ENCODE peak calls at places on chromosomes 1 and 21, in six cellular contexts. J is spleen; E is astrocyte; D is fibroblast of lung; G is CD8-positive, alpha-beta T cell; Y is ovary. M is an unnamed sample. For H3K27me3, the result is how much of the 10 kb centered on the place peaks cover.

GRCh38 chr1:17635811-17636210 is 96.3 kb downstream of the ARHGEF10L start:
- DNase-seq in Y (no peak), E (no peak), G (no peak), D (no peak), J (no peak), M (no peak)

GRCh38 chr1:213687802-213688201 is 300.0 kb upstream of the PROX1 start:
- DNase-seq in D (no peak), E (no peak), J (no peak), Y (no peak), G (no peak), M (no peak)

GRCh38 chr1:61082336-61083013 is at the start of gene NFIA:
- DNase-seq in D (peak), G (no peak), Y (peak), J (peak), E (no peak), M (peak)

GRCh38 chr1:89545264-89546038 is 20.8 kb downstream of the LRRC8B start:
- DNase-seq in E (peak), J (no peak), D (peak), Y (no peak), G (no peak), M (no peak)

GRCh38 chr1:145963218-145964019 is 956 bp downstream of the ANKRD34A start:
- DNase-seq in E (peak), G (no peak), D (peak), J (no peak), Y (no peak), M (no peak)

GRCh38 chr21:28754127-28754611 is 238.5 kb downstream of the LTN1 start:
- DNase-seq in E (peak), Y (peak), J (no peak), D (peak), G (no peak), M (no peak)

GRCh38 chr21:45874716-45875415 is 106.7 kb upstream of the COL6A1 start:
- DNase-seq in Y (peak), G (no peak), J (peak), E (peak), D (peak), M (no peak)

GRCh38 chr1:112954059-112954458 is 1.9 kb downstream of the SLC16A1 start:
- DNase-seq in D (peak), J (no peak), E (peak), Y (no peak), G (no peak), M (no peak)

GRCh38 chr1:214439352-214440119 is 111.9 kb downstream of the PTPN14 start:
- DNase-seq in J (no peak), E (peak), D (peak), G (peak), Y (peak), M (peak)

GRCh38 chr1:209989525-209989924 is 51.5 kb downstream of the SYT14 start:
- DNase-seq in Y (no peak), D (peak), E (peak), J (no peak), G (no peak), M (no peak)

GRCh38 chr1:115838805-115839705 is 1.9 kb downstream of the NHLH2 start:
- DNase-seq in Y (no peak), J (no peak), D (peak), E (no peak), G (no peak), M (no peak)

GRCh38 chr1:192809286-192810252 is 730 bp downstream of the RGS2 start:
- DNase-seq in E (peak), J (peak), D (peak), G (peak), Y (peak), M (no peak)

GRCh38 chr1:117262976-117263375 is 52.2 kb upstream of the VTCN1 start:
- DNase-seq in D (no peak), Y (no peak), G (no peak), E (no peak), J (no peak), M (no peak)

GRCh38 chr1:32998009-32998555 is 33.5 kb upstream of the RNF19B start:
- DNase-seq in Y (no peak), E (no peak), J (peak), D (peak), G (no peak), M (no peak)

GRCh38 chr1:9281071-9281827 is 11.4 kb upstream of the SPSB1 start:
- DNase-seq in Y (no peak), G (no peak), J (no peak), E (peak), D (peak), M (no peak)

GRCh38 chr1:78491311-78492071 is 717 bp downstream of the PTGFR start:
- DNase-seq in J (no peak), D (peak), E (peak), Y (peak), G (no peak), M (no peak)

GRCh38 chr21:32240708-32241433 is 38.0 kb downstream of the MIS18A start:
- DNase-seq in J (no peak), D (no peak), G (no peak), Y (no peak), E (no peak), M (no peak)

GRCh38 chr1:67053535-67053784 is 488 bp downstream of the SLC35D1 start:
- DNase-seq in E (no peak), D (no peak), G (peak), J (no peak), Y (peak), M (no peak)

GRCh38 chr1:225896937-225897549 is 8.1 kb upstream of the LEFTY1 start:
- DNase-seq in J (peak), G (peak), D (peak), Y (no peak), E (no peak), M (peak)

GRCh38 chr1:205053296-205053695 is 10.3 kb downstream of the CNTN2 start:
- DNase-seq in G (no peak), J (no peak), Y (no peak), E (no peak), D (no peak), M (no peak)

GRCh38 chr1:204041232-204041767 is 31.6 kb upstream of the SOX13 start:
- DNase-seq in J (no peak), Y (no peak), E (no peak), D (peak), G (no peak), M (no peak)

GRCh38 chr1:8137406-8138244 is 111.5 kb upstream of the ERRFI1 start:
- DNase-seq in Y (peak), J (no peak), G (no peak), D (peak), E (peak), M (no peak)

GRCh38 chr1:248618878-248619277 is 16.0 kb downstream of the OR2T11 start:
- DNase-seq in D (no peak), J (no peak), E (no peak), G (peak), Y (peak), M (no peak)

GRCh38 chr21:44982558-44983244 is 42.9 kb downstream of the SLX9 start:
- DNase-seq in E (peak), G (no peak), D (peak), Y (no peak), J (peak), M (no peak)

GRCh38 chr1:31476891-31477846 is 64.2 kb downstream of the SERINC2 start:
- DNase-seq in E (no peak), Y (no peak), J (no peak), G (no peak), D (no peak), M (no peak)

GRCh38 chr1:198157847-198158765 is 1.3 kb downstream of the NEK7 start:
- DNase-seq in D (peak), E (peak), Y (no peak), G (peak), J (no peak), M (no peak)

GRCh38 chr1:198161718-198162090 is 4.9 kb downstream of the NEK7 start:
- DNase-seq in J (no peak), D (no peak), E (no peak), Y (no peak), G (no peak), M (no peak)

GRCh38 chr1:198158766-198159589 is 2.2 kb downstream of the NEK7 start:
- DNase-seq in G (peak), Y (peak), J (peak), D (peak), E (peak), M (peak)

GRCh38 chr1:198162091-198162767 is 5.4 kb downstream of the NEK7 start:
- DNase-seq in J (no peak), D (no peak), Y (no peak), E (no peak), G (no peak), M (no peak)

GRCh38 chr1:198160946-198161614 is 4.3 kb downstream of the NEK7 start:
- DNase-seq in D (no peak), G (no peak), J (no peak), E (no peak), Y (no peak), M (no peak)
- H3K4me3 ChIP-seq in D (no peak), G (no peak), J (no peak), E (no peak), Y (no peak), M (no peak)

GRCh38 chr1:76868154-76868882 is 1.0 kb downstream of the ST6GALNAC5 start:
- DNase-seq in E (peak), Y (peak), D (peak), J (peak), G (no peak), M (no peak)
- H3K27me3 ChIP-seq in E (under half), Y (under half), D (under half), J (under half), G (under half), M (under half)

GRCh38 chr21:34511787-34512451 is at the start of gene KCNE1:
- DNase-seq in J (peak), Y (no peak), E (no peak), D (no peak), G (no peak), M (no peak)
- H3K4me3 ChIP-seq in J (peak), Y (no peak), E (no peak), D (no peak), G (no peak), M (no peak)

GRCh38 chr1:59276317-59276914 is 20.5 kb upstream of the FGGY start:
- DNase-seq in E (no peak), D (no peak), G (no peak), Y (no peak), J (no peak), M (no peak)

GRCh38 chr1:59266927-59267293 is 30.0 kb upstream of the FGGY start:
- DNase-seq in E (no peak), Y (no peak), J (no peak), D (no peak), G (no peak), M (no peak)

GRCh38 chr1:59271861-59272260 is 25.0 kb upstream of the FGGY start:
- DNase-seq in J (no peak), Y (no peak), E (no peak), G (no peak), D (no peak), M (no peak)

GRCh38 chr1:59272507-59272906 is 24.4 kb upstream of the FGGY start:
- DNase-seq in Y (no peak), E (peak), D (peak), J (no peak), G (no peak), M (no peak)
- H3K27me3 ChIP-seq in Y (under half), E (under half), D (under half), J (under half), G (under half), M (under half)

GRCh38 chr1:6594977-6595740 is 7.5 kb downstream of the KLHL21 start:
- DNase-seq in J (no peak), E (no peak), D (no peak), G (no peak), Y (no peak), M (no peak)

GRCh38 chr1:6597777-6598131 is 4.9 kb downstream of the KLHL21 start:
- DNase-seq in D (no peak), Y (no peak), J (no peak), E (no peak), G (no peak), M (no peak)

GRCh38 chr1:6593810-6594209 is 8.9 kb downstream of the KLHL21 start:
- DNase-seq in Y (no peak), J (no peak), D (no peak), E (no peak), G (no peak), M (no peak)

GRCh38 chr1:6596886-6597776 is 5.5 kb downstream of the KLHL21 start:
- DNase-seq in G (no peak), D (no peak), E (no peak), J (no peak), Y (no peak), M (no peak)

GRCh38 chr1:6596351-6596750 is 6.3 kb downstream of the KLHL21 start:
- DNase-seq in G (no peak), E (no peak), Y (no peak), D (no peak), J (no peak), M (no peak)
- H3K4me3 ChIP-seq in G (no peak), E (no peak), Y (no peak), D (no peak), J (no peak), M (no peak)

DNA sequence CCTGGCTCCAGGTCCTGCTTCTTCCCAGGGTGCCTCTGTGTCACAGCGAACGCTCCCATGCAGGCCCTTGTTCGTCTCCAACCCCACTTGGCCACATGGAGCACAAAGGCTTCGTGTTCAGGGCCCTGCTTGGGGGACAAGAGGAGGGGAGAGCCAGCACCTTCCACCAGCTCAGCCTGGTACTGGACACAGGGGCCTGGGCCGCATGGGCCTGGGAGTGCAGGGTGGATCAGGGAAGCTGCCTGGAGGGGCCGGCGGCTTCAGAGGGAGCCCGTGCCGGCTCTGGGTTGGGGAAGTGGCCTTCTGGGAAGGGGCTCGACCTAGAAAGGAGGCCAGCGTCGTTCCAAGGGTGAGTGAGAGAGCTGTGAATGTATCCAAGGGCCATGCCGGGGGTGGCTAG is 53.0 kb downstream of the UMODL1 start:
- DNase-seq in Y (no peak), D (no peak), E (no peak), G (no peak), J (peak), M (no peak)
- H3K27me3 ChIP-seq in Y (under half), D (under half), E (under half), G (under half), J (under half), M (under half)

GRCh38 chr1:92480200-92480812 is 6.4 kb downstream of the GFI1 start:
- DNase-seq in G (no peak), D (no peak), J (peak), E (no peak), Y (no peak), M (no peak)

GRCh38 chr1:92482404-92482664 is 4.4 kb downstream of the GFI1 start:
- DNase-seq in Y (no peak), J (peak), G (no peak), E (no peak), D (no peak), M (no peak)

GRCh38 chr1:92481598-92482403 is 4.9 kb downstream of the GFI1 start:
- DNase-seq in E (no peak), D (no peak), Y (no peak), G (no peak), J (no peak), M (no peak)

GRCh38 chr1:92479587-92479986 is 7.1 kb downstream of the GFI1 start:
- DNase-seq in Y (no peak), G (no peak), E (no peak), D (no peak), J (no peak), M (no peak)

GRCh38 chr1:92480813-92481597 is 5.7 kb downstream of the GFI1 start:
- DNase-seq in Y (no peak), J (peak), D (no peak), G (no peak), E (no peak), M (no peak)
- H3K4me3 ChIP-seq in Y (no peak), J (peak), D (no peak), G (no peak), E (no peak), M (no peak)

GRCh38 chr1:46447499-46448108 is 42.0 kb upstream of the DMBX1 start:
- DNase-seq in D (no peak), G (no peak), E (no peak), J (no peak), Y (no peak), M (no peak)
- H3K27me3 ChIP-seq in D (under half), G (under half), E (half or more), J (under half), Y (under half), M (under half)

DNA sequence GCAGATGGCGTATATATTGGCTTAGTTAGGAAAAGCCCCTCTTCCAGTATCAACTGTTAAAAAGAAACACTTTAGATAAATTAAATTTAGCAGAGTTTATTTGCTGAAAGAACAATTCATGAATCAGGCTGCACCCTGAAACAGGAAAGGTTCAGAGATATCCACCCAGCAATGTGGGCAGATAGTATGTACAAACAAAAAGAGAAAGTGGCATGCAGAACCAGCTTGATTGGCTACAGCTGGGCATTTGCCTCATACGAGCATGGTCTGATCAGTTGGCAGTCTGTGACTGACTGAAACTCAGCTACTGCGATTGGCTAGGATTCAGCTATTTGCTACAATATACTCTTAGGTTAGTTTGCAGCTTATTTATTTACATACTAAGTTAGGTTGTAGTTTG is 98.2 kb downstream of the ZC3H11B start:
- DNase-seq in E (no peak), J (no peak), D (no peak), Y (no peak), G (no peak), M (no peak)
- H3K4me3 ChIP-seq in E (no peak), J (no peak), D (no peak), Y (no peak), G (no peak), M (no peak)

GRCh38 chr1:104488296-104489015 is 738.8 kb downstream of the AMY1C start:
- DNase-seq in Y (no peak), D (no peak), E (no peak), J (no peak), G (no peak), M (no peak)
- H3K27me3 ChIP-seq in Y (under half), D (under half), E (under half), J (under half), G (under half), M (under half)

M was measured in naive thymus-derived CD4-positive, alpha-beta T cell.